ENCODE peak calls at places on chromosomes 7 and 10, in four cellular contexts. J is GM12878, P is aorta, F is ELR. E is an unnamed sample.

GRCh38 chr7:69893915-69894314 is 295.6 kb downstream of the AUTS2 start:
- DNase-seq in P (no peak), F (no peak), J (no peak), E (no peak)

GRCh38 chr10:117341061-117341460 is 34.2 kb downstream of the PDZD8 start:
- DNase-seq in J (no peak), P (no peak), F (no peak), E (no peak)

GRCh38 chr10:3588816-3589215 is 196.2 kb downstream of the KLF6 start:
- DNase-seq in J (no peak), F (no peak), P (no peak), E (no peak)

GRCh38 chr7:5507026-5507425 is 83.4 kb upstream of the TNRC18 start:
- DNase-seq in P (no peak), J (no peak), F (no peak), E (no peak)

GRCh38 chr7:716212-716611 is 10.3 kb upstream of the DNAAF5 start:
- DNase-seq in J (no peak), P (no peak), F (no peak), E (peak)

GRCh38 chr7:26423436-26423835 is 131.8 kb downstream of the SNX10 start:
- DNase-seq in F (no peak), J (no peak), P (no peak), E (no peak)

GRCh38 chr7:50339990-50340500 is 35.5 kb downstream of the IKZF1 start:
- DNase-seq in F (no peak), J (no peak), P (no peak), E (no peak)

GRCh38 chr10:102367441-102367840 is 28.1 kb upstream of the NFKB2 start:
- DNase-seq in P (no peak), F (peak), J (no peak), E (no peak)

GRCh38 chr7:76020031-76020714 is 25.8 kb upstream of the TMEM120A start:
- DNase-seq in F (peak), J (peak), P (peak), E (peak)

GRCh38 chr10:15630353-15630752 is 89.4 kb downstream of the ITGA8 start:
- DNase-seq in P (no peak), J (no peak), F (no peak), E (no peak)

GRCh38 chr10:16779375-16779774 is 37.8 kb downstream of the RSU1 start:
- DNase-seq in P (no peak), F (no peak), J (no peak), E (no peak)

GRCh38 chr10:1420663-1421362 is 316.5 kb downstream of the ADARB2 start:
- DNase-seq in P (no peak), F (peak), J (no peak), E (no peak)

GRCh38 chr10:121598261-121599249 is at the start of gene FGFR2:
- DNase-seq in J (no peak), P (peak), F (no peak), E (peak)

GRCh38 chr7:80783688-80784327 is 135.0 kb downstream of the SEMA3C start:
- DNase-seq in P (no peak), F (peak), J (no peak), E (no peak)

GRCh38 chr7:16634292-16634738 is 11.2 kb downstream of the ANKMY2 start:
- DNase-seq in J (no peak), P (no peak), F (no peak), E (no peak)

GRCh38 chr7:112081778-112082177 is 124.4 kb downstream of the DOCK4 start:
- DNase-seq in P (no peak), F (no peak), J (no peak), E (no peak)

GRCh38 chr7:4873071-4873944 is 10.2 kb downstream of the RADIL start:
- DNase-seq in F (no peak), P (peak), J (no peak), E (no peak)

GRCh38 chr10:102267748-102268147 is 22.4 kb downstream of the GBF1 start:
- DNase-seq in P (no peak), F (peak), J (no peak), E (no peak)

GRCh38 chr7:155190608-155191536 is 106.8 kb upstream of the INSIG1 start:
- DNase-seq in J (no peak), P (peak), F (peak), E (no peak)

GRCh38 chr10:68831961-68832455 is 4.7 kb downstream of the STOX1 start:
- DNase-seq in P (no peak), J (no peak), F (no peak), E (no peak)

GRCh38 chr10:69337312-69338132 is 59.2 kb downstream of the HK1 start:
- DNase-seq in F (peak), P (no peak), J (no peak), E (peak)

GRCh38 chr7:72170489-72170888 is 241.6 kb downstream of the CALN1 start:
- DNase-seq in P (no peak), J (no peak), F (no peak), E (no peak)

GRCh38 chr7:132509667-132510066 is 66.6 kb downstream of the PLXNA4 start:
- DNase-seq in P (no peak), J (no peak), F (no peak), E (no peak)

GRCh38 chr10:21078410-21079329 is 181.6 kb upstream of the NEBL start:
- DNase-seq in F (peak), P (no peak), J (no peak), E (no peak)

GRCh38 chr7:77427996-77428603 is 12.0 kb upstream of the GSAP start:
- DNase-seq in F (peak), J (no peak), P (no peak), E (no peak)

GRCh38 chr10:33743429-33743857 is 409.0 kb upstream of the NRP1 start:
- DNase-seq in J (peak), F (no peak), P (no peak), E (no peak)

GRCh38 chr7:137591444-137591843 is 247.9 kb upstream of the PTN start:
- DNase-seq in F (peak), P (no peak), J (no peak), E (no peak)

GRCh38 chr10:20885678-20886077 is 11.4 kb downstream of the NEBL start:
- DNase-seq in F (no peak), J (no peak), P (no peak), E (no peak)